ENCODE peak calls at places on chromosomes 3 and 15, in eight cellular contexts. T is astrocyte; J is GM23248; O is epithelial cell of esophagus; H is CD8-positive, alpha-beta T cell; Y is AG10803; K is LoVo; A is iris pigment epithelial cell. W is an unnamed sample.

GRCh38 chr15:90780916-90781315 is 63.8 kb downstream of the BLM start:
- DNase-seq in Y (no peak), A (no peak), T (no peak), K (no peak), J (no peak), O (no peak), H (no peak), W (no peak)

GRCh38 chr3:61378321-61378720 is 127.1 kb upstream of the FHIT start:
- DNase-seq in T (peak; percentile 10), H (no peak), K (no peak), A (no peak), O (no peak), J (no peak), Y (no peak), W (no peak)

GRCh38 chr15:87753539-87753938 is 503.0 kb downstream of the NTRK3 start:
- DNase-seq in J (no peak), A (no peak), O (no peak), H (no peak), Y (no peak), T (no peak), K (no peak), W (no peak)

GRCh38 chr3:30986551-30986950 is 92.1 kb upstream of the GADL1 start:
- DNase-seq in K (no peak), O (no peak), T (no peak), A (no peak), Y (no peak), J (no peak), H (no peak), W (no peak)

GRCh38 chr3:169699536-169700050 is 36.1 kb upstream of the MECOM start:
- DNase-seq in K (no peak), O (no peak), A (peak; percentile 47), T (peak; percentile 51), Y (no peak), H (no peak), J (no peak), W (no peak)

GRCh38 chr3:172046268-172046915 is 7.0 kb downstream of the FNDC3B start:
- DNase-seq in K (no peak), T (peak; percentile 41), A (peak; percentile 56), J (peak; percentile 47), O (no peak), Y (no peak), H (no peak), W (no peak)

GRCh38 chr15:55789066-55789660 is 46.2 kb upstream of the PRTG start:
- DNase-seq in H (no peak), T (no peak), K (no peak), Y (no peak), J (peak; percentile 30), A (no peak), O (peak; percentile 6), W (no peak)

GRCh38 chr15:72163719-72164118 is 33.9 kb downstream of the GRAMD2A start:
- DNase-seq in K (no peak), H (no peak), O (no peak), T (no peak), J (no peak), A (no peak), Y (no peak), W (no peak)

GRCh38 chr15:62066663-62067447 is at the start of gene C2CD4A:
- DNase-seq in T (peak; percentile 53), J (peak; percentile 56), O (peak; percentile 86), A (peak; percentile 66), H (peak; percentile 19), K (peak; percentile 91), Y (peak; percentile 22), W (peak; percentile 66)

GRCh38 chr3:13040381-13041074 is 32.7 kb downstream of the IQSEC1 start:
- DNase-seq in K (no peak), A (no peak), J (peak; percentile 24), H (peak; percentile 25), O (no peak), T (no peak), Y (no peak), W (no peak)

GRCh38 chr3:51330046-51330445 is 55.0 kb upstream of the MANF start:
- DNase-seq in O (no peak), J (no peak), H (no peak), Y (no peak), K (no peak), A (no peak), T (no peak), W (no peak)

GRCh38 chr15:82986442-82986780 is 401 bp downstream of the RAMAC start:
- DNase-seq in T (no peak), J (no peak), K (peak; percentile 6), A (peak; percentile 38), O (peak; percentile 45), H (no peak), Y (peak; percentile 15), W (no peak)

GRCh38 chr15:74957301-74958035 is 896 bp upstream of the RPP25 start:
- DNase-seq in Y (peak; percentile 16), K (peak; percentile 61), T (no peak), H (no peak), O (no peak), J (peak; percentile 59), A (no peak), W (peak; percentile 55)

GRCh38 chr3:56802411-56802745 is 629 bp upstream of the ARHGEF3 start:
- DNase-seq in T (no peak), Y (no peak), J (no peak), H (no peak), A (no peak), K (no peak), O (no peak), W (no peak)

GRCh38 chr3:2920103-2920502 is 190.1 kb downstream of the IL5RA start:
- DNase-seq in Y (no peak), O (no peak), T (no peak), H (no peak), K (no peak), A (no peak), J (no peak), W (no peak)

GRCh38 chr15:57411945-57412768 is 35.9 kb downstream of the CGNL1 start:
- DNase-seq in H (no peak), T (no peak), Y (no peak), K (no peak), O (no peak), A (no peak), J (no peak), W (no peak)

GRCh38 chr15:31397851-31398661 is 71.4 kb downstream of the KLF13 start:
- DNase-seq in O (peak; percentile 65), J (no peak), Y (no peak), T (no peak), K (peak; percentile 54), A (no peak), H (no peak), W (no peak)

GRCh38 chr3:138921316-138922292 is 25.3 kb downstream of the FOXL2 start:
- DNase-seq in Y (peak; percentile 93), O (peak; percentile 68), T (peak; percentile 87), A (peak; percentile 81), K (peak; percentile 71), J (peak; percentile 92), H (no peak), W (no peak)

GRCh38 chr3:30970183-30970582 is 75.7 kb upstream of the GADL1 start:
- DNase-seq in T (no peak), Y (peak; percentile 29), K (no peak), O (peak; percentile 27), J (peak; percentile 46), A (no peak), H (no peak), W (no peak)

GRCh38 chr3:12893247-12893646 is 51.9 kb upstream of the RPL32 start:
- DNase-seq in O (peak; percentile 23), H (no peak), J (peak; percentile 27), A (peak; percentile 18), T (no peak), K (no peak), Y (no peak), W (no peak)

GRCh38 chr15:58146734-58147133 is 8.6 kb downstream of the AQP9 start:
- DNase-seq in H (no peak), T (no peak), O (peak; percentile 26), J (peak; percentile 36), K (peak; percentile 43), Y (peak; percentile 5), A (no peak), W (no peak)

GRCh38 chr3:141129049-141130038 is 78.2 kb downstream of the SPSB4 start:
- DNase-seq in O (no peak), Y (no peak), H (no peak), A (no peak), J (no peak), K (no peak), T (no peak), W (no peak)

GRCh38 chr15:88623061-88623460 is 1.9 kb downstream of the AEN start:
- DNase-seq in K (peak; percentile 85), H (no peak), J (peak; percentile 96), O (peak; percentile 97), Y (peak; percentile 74), T (peak; percentile 81), A (peak; percentile 87), W (no peak)

GRCh38 chr15:40344631-40345120 is 3.9 kb upstream of the CCDC9B start:
- DNase-seq in H (peak; percentile 41), O (peak; percentile 69), T (peak; percentile 52), K (peak; percentile 61), Y (peak; percentile 70), A (peak; percentile 57), J (peak; percentile 84), W (no peak)

GRCh38 chr3:117398166-117398954 is 688.8 kb downstream of the TUSC7 start:
- DNase-seq in T (no peak), A (no peak), J (no peak), K (no peak), Y (no peak), O (no peak), H (no peak), W (no peak)

GRCh38 chr15:101050647-101051290 is 131.6 kb downstream of the LRRK1 start:
- DNase-seq in O (no peak), J (no peak), T (no peak), H (no peak), A (no peak), Y (no peak), K (no peak), W (no peak)

GRCh38 chr15:42009474-42009873 is 11.4 kb downstream of the PLA2G4E start:
- DNase-seq in Y (no peak), A (no peak), J (no peak), T (no peak), O (no peak), K (no peak), H (no peak), W (no peak)

GRCh38 chr3:12401208-12401607 is 83.1 kb upstream of the TSEN2 start:
- DNase-seq in A (no peak), K (no peak), H (no peak), J (no peak), Y (no peak), O (no peak), T (no peak), W (no peak)

GRCh38 chr3:71087109-71088018 is 496.2 kb downstream of the FOXP1 start:
- DNase-seq in Y (peak; percentile 56), J (no peak), O (peak; percentile 87), K (no peak), T (peak; percentile 61), A (peak; percentile 86), H (no peak), W (no peak)

GRCh38 chr15:92451225-92451825 is 57.6 kb downstream of the ST8SIA2 start:
- DNase-seq in O (peak; percentile 5), Y (peak; percentile 92), H (no peak), K (no peak), A (peak; percentile 31), J (peak; percentile 81), T (peak; percentile 97), W (no peak)

W was measured in NCI-H2227 treated with DMSO at 0.1 percent for 48 hours.